ENCODE peak calls at places on chromosomes 4 and X, in ten cellular contexts. E, G, T, P, Y, Q, F, K, W and U are unnamed samples.

GRCh38 chr4:119725688-119726330 is 97.2 kb upstream of the PDE5A start:
- DNase-seq in E (no peak), G (no peak), T (no peak), P (no peak), Y (no peak), Q (peak), F (peak), K (no peak), W (no peak), U (no peak)

GRCh38 chr4:52968241-52968640 is 106.1 kb downstream of the RASL11B start:
- DNase-seq in E (no peak), G (no peak), T (no peak), P (no peak), Y (no peak), Q (no peak), F (no peak), K (no peak), W (no peak), U (no peak)

GRCh38 chr4:106595906-106596305 is 227.3 kb upstream of the GIMD1 start:
- DNase-seq in E (no peak), G (no peak), T (no peak), P (no peak), Y (no peak), Q (no peak), F (no peak), K (no peak), W (no peak), U (no peak)

GRCh38 chrX:10618911-10619310 is 1.5 kb downstream of the MID1 start:
- DNase-seq in E (no peak), G (no peak), T (no peak), P (no peak), Y (no peak), Q (no peak), F (no peak), K (no peak), W (no peak), U (no peak)

GRCh38 chr4:149715822-149716585 is 99.6 kb downstream of the IQCM start:
- DNase-seq in E (no peak), G (no peak), T (no peak), P (no peak), Y (no peak), Q (no peak), F (no peak), K (no peak), W (peak), U (no peak)

GRCh38 chrX:16711219-16712115 is 1.0 kb downstream of the CTPS2 start:
- DNase-seq in E (no peak), G (no peak), T (peak), P (no peak), Y (no peak), Q (no peak), F (no peak), K (no peak), W (peak), U (peak)

GRCh38 chrX:48957477-48957826 is at the start of gene OTUD5:
- DNase-seq in E (peak), G (no peak), T (no peak), P (peak), Y (no peak), Q (no peak), F (no peak), K (peak), W (peak), U (peak)

GRCh38 chrX:15947648-15948317 is 93.2 kb upstream of the AP1S2 start:
- DNase-seq in E (no peak), G (peak), T (peak), P (no peak), Y (no peak), Q (peak), F (peak), K (no peak), W (no peak), U (no peak)

GRCh38 chrX:55754861-55755294 is 37.3 kb downstream of the RRAGB start:
- DNase-seq in E (no peak), G (no peak), T (no peak), P (no peak), Y (no peak), Q (no peak), F (no peak), K (no peak), W (no peak), U (no peak)